ENCODE peak calls at places on chromosomes 6 and 20, in four cellular contexts. U, O, I and R are unnamed samples.
A peak's percentile ranks its signal among the peaks of the same experiment; 100 is the strongest.

GRCh38 chr6:133553652-133554051 is 312.5 kb downstream of the EYA4 start:
- DNase-seq in U (no peak), I (no peak), O (peak; percentile 73), R (no peak)

GRCh38 chr6:170372380-170373325 is 66.1 kb downstream of the FAM120B start:
- DNase-seq in O (no peak), I (no peak), U (no peak), R (no peak)

GRCh38 chr6:150417899-150418824 is 49.4 kb downstream of the IYD start:
- DNase-seq in O (peak; percentile 93), I (no peak), U (peak; percentile 40), R (peak; percentile 48)

GRCh38 chr6:54135665-54136370 is 24.6 kb downstream of the MLIP start:
- DNase-seq in O (peak; percentile 26), U (no peak), I (no peak), R (no peak)

GRCh38 chr20:44357555-44358130 is 2.1 kb downstream of the HNF4A start:
- DNase-seq in U (no peak), O (no peak), I (no peak), R (no peak)

GRCh38 chr6:117432273-117432672 is 6.5 kb upstream of the ROS1 start:
- DNase-seq in U (no peak), O (peak; percentile 27), I (no peak), R (no peak)

GRCh38 chr6:23302499-23302898 is 733.1 kb downstream of the HDGFL1 start:
- DNase-seq in O (no peak), U (no peak), I (no peak), R (no peak)

GRCh38 chr6:69019832-69020231 is 384.8 kb downstream of the ADGRB3 start:
- DNase-seq in O (peak; percentile 6), I (no peak), U (no peak), R (no peak)

GRCh38 chr6:168133186-168133585 is 54.2 kb upstream of the FRMD1 start:
- DNase-seq in U (no peak), I (no peak), O (peak; percentile 88), R (no peak)

GRCh38 chr6:33273924-33274902 is 2.3 kb downstream of the RPS18 start:
- DNase-seq in O (no peak), U (no peak), I (no peak), R (no peak)

GRCh38 chr6:33273129-33273923 is 1.5 kb downstream of the RPS18 start:
- DNase-seq in U (no peak), O (no peak), I (no peak), R (no peak)

GRCh38 chr6:33272358-33273128 is 668 bp downstream of the RPS18 start:
- DNase-seq in I (no peak), U (no peak), O (no peak), R (no peak)

GRCh38 chr6:33271098-33271607 is 523 bp downstream of the VPS52 start:
- DNase-seq in O (peak; percentile 55), I (no peak), U (no peak), R (no peak)

GRCh38 chr6:33271608-33272357 is at the start of the genes RPS18 and VPS52:
- DNase-seq in U (peak; percentile 96), O (peak; percentile 99), I (peak; percentile 88), R (peak; percentile 97)
- TF ChIP-seq EZH2 in U (no peak), O (no peak), I (no peak), R (no peak)

GRCh38 chr6:113092795-113093194 is 745.7 kb downstream of the RFPL4B start:
- DNase-seq in U (no peak), I (no peak), O (no peak), R (no peak)
- TF ChIP-seq EZH2 in U (no peak), I (no peak), O (no peak), R (no peak)

DNA sequence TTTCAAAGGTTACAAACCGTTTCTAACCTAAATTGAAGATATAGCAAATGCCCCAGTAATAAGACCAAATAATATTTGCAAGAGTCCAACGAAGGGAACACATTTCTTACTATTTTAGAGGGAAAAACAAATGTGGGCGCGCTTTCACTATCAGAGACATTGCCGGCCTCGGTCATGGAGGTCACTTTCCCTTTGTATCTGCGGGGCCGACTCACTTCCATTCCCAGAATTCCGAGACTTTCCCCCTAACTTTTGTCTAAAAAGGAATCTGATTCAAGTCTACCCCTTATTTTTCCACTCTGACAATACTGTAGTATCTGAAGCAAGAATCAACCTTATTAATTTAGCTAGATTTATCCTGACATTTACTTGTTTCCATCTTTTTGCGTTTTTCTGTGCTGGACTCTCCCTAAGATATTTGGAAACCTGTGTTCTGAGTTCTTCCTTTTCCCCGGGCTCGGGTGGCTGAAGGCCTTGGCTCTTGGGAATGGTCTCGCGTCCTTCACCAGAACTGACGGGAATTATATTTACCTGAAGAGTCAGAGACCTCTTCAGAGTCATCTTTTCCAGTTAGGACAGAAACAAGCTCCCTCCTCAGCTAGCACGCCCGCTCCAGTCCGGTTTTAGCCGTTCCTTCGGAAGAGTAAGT is 71.8 kb upstream of the ZNF184 start:
- DNase-seq in I (no peak), O (peak; percentile 7), U (no peak), R (no peak)
- TF ChIP-seq EZH2 in I (no peak), O (no peak), U (no peak), R (no peak)

DNA sequence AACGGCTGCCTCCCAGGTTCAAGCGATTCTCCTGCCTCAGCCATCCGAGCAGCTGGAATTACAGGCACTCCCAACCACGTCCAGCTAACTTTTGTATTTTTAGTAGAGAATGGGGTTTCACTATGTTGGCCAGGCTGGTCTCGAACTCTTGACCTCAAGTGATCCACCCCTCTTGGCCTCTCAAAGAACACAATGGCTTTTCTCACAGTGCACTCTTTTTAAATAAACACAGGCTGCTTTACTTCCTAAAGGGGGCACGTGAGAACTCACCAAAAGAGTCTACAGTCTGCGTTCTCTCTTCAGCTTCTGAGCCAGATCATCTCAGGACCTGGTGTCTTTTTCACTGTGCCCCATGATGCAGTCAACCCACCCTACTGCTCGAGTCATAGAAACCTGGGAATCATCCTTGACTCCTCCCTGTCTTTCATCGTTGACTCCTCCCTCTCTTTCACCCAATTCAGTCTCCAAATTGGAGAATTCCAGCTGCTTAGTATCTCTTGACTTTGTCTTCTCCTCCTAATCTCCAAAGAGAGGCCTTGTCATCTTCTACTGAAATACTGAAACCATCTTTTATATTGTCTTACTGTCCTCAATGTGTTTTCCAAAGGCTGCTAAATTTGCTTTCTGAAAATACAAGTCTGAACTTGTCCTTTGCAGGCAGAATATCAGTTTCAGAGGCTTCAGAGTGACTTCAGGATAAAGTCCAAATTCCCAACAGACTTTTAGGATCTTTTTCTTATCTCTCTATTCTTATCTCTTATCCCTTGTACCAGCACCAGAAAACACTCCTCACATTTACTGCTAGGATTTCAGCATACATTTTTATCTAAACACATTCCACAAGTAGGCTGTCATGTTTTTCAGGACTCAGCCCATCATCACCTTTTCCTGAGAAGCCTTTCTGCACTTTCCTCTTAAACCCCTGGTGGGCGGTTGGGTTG is 323.4 kb downstream of the SYNE1 start:
- DNase-seq in U (no peak), I (no peak), O (peak; percentile 49), R (no peak)
- TF ChIP-seq EZH2 in U (no peak), I (no peak), O (no peak), R (no peak)

GRCh38 chr6:3318821-3319540 is 60.2 kb downstream of the PSMG4 start:
- DNase-seq in O (no peak), U (no peak), I (no peak), R (no peak)

GRCh38 chr6:3316363-3316762 is 57.6 kb downstream of the PSMG4 start:
- DNase-seq in U (no peak), I (no peak), O (no peak), R (no peak)

GRCh38 chr6:3316818-3317217 is 58.1 kb downstream of the PSMG4 start:
- DNase-seq in O (no peak), U (no peak), I (no peak), R (no peak)

GRCh38 chr6:3318226-3318625 is 59.5 kb downstream of the PSMG4 start:
- DNase-seq in I (no peak), U (no peak), O (no peak), R (no peak)

GRCh38 chr6:3317741-3318211 is 59.0 kb downstream of the PSMG4 start:
- DNase-seq in I (no peak), O (no peak), U (no peak), R (no peak)
- TF ChIP-seq EZH2 in I (no peak), O (no peak), U (no peak), R (no peak)

DNA sequence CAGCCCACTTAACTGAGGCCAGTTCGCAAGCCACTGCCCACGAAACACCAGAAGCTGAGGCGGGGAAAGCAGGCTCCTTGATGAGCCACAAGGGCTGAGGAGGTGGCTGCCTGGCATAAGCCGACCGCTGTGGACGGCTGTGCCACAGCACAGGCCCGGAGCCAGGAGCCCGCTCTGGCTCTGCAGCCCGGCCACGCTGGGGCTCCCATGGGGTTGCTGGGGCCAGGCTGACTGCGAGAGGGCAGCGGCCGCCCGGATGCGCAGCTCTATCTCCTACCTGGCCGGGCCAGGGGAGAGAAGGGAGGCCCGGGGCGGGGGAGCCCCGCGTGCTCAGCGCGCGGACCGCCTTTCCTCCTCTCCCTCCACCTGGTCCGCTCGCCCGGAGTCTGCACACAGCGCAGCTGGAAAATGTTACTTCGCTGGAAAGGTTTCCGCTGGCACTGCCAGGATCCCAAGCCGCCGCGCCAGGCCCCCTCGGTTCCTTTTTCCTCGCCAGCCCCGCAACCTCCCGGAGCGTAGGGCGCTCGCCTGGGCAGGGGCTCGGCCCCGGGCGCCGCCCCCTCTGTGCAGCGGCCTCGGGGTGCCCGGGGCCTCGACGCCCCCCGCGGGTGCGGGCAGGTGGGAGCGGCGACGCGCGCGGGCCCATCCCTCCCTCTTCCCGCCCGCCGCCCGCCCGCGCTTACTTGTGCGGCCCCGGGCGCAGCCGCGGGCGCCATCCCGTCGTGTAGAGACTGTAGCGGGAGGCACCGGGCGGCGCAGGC is 653 bp downstream of the EMILIN3 start:
- DNase-seq in O (peak; percentile 38), I (no peak), U (no peak), R (no peak)
- TF ChIP-seq EZH2 in O (peak; percentile 72), I (peak; percentile 33), U (no peak), R (peak; percentile 97)

GRCh38 chr20:675453-676314 is at the start of gene SCRT2:
- DNase-seq in O (peak; percentile 83), I (no peak), U (no peak), R (no peak)
- TF ChIP-seq EZH2 in O (peak; percentile 42), I (peak; percentile 56), U (no peak), R (peak; percentile 78)

GRCh38 chr6:137423444-137424168 is 70.6 kb downstream of the OLIG3 start:
- DNase-seq in O (no peak), I (peak; percentile 79), U (no peak), R (no peak)
- TF ChIP-seq EZH2 in O (no peak), I (no peak), U (no peak), R (no peak)

GRCh38 chr6:30556006-30556713 is at the start of gene GNL1:
- DNase-seq in U (peak; percentile 79), I (peak; percentile 90), O (peak; percentile 92), R (peak; percentile 77)
- TF ChIP-seq EZH2 in U (no peak), I (no peak), O (no peak), R (no peak)